ENCODE peak calls at places on chromosomes 1 and 21, in six cellular contexts. T, M, S, X, C and D are unnamed samples.

GRCh38 chr1:59635057-59635456 is 179.7 kb upstream of the HOOK1 start:
- DNase-seq in M (no peak), T (no peak), C (no peak), S (no peak), X (no peak), D (no peak)

GRCh38 chr21:43345746-43346409 is 81.1 kb downstream of the SIK1 start:
- DNase-seq in X (no peak), C (no peak), T (no peak), M (no peak), S (no peak), D (no peak)

GRCh38 chr1:169527461-169528213 is 41.9 kb upstream of the SLC19A2 start:
- DNase-seq in X (no peak), T (no peak), S (no peak), M (no peak), C (no peak), D (no peak)

GRCh38 chr21:28193189-28193588 is 799.5 kb downstream of the LTN1 start:
- DNase-seq in X (no peak), T (peak; percentile 4), S (no peak), M (no peak), C (no peak), D (no peak)

GRCh38 chr1:203354246-203354645 is 3.3 kb upstream of the FMOD start:
- DNase-seq in M (no peak), X (no peak), C (no peak), T (no peak), S (no peak), D (no peak)

GRCh38 chr1:166302919-166303758 is 136.3 kb upstream of the FAM78B start:
- DNase-seq in X (no peak), T (no peak), M (no peak), S (no peak), C (no peak), D (no peak)

GRCh38 chr21:42209801-42210479 is 9.0 kb upstream of the ABCG1 start:
- DNase-seq in M (no peak), C (no peak), T (no peak), S (no peak), X (no peak), D (no peak)

GRCh38 chr1:161068306-161069200 is 1.1 kb downstream of the ARHGAP30 start:
- DNase-seq in X (no peak), S (peak; percentile 39), T (no peak), C (no peak), M (peak; percentile 82), D (peak; percentile 84)

GRCh38 chr1:230568008-230568407 is 74.3 kb upstream of the COG2 start:
- DNase-seq in X (no peak), S (peak; percentile 18), M (no peak), C (no peak), T (peak; percentile 35), D (no peak)

GRCh38 chr1:203995228-203995627 is 77.7 kb upstream of the SOX13 start:
- DNase-seq in X (no peak), C (no peak), S (no peak), M (no peak), T (no peak), D (no peak)

GRCh38 chr1:209601809-209602657 is 18.5 kb downstream of the CAMK1G start:
- DNase-seq in M (peak; percentile 5), C (no peak), X (no peak), S (peak; percentile 42), T (peak; percentile 61), D (no peak)

GRCh38 chr1:46595127-46595526 is 8.9 kb downstream of the MKNK1 start:
- DNase-seq in S (peak; percentile 49), X (no peak), M (no peak), T (no peak), C (no peak), D (no peak)

GRCh38 chr1:9251501-9251900 is 16.9 kb downstream of the H6PD start:
- DNase-seq in C (no peak), X (no peak), M (no peak), S (no peak), T (no peak), D (no peak)

GRCh38 chr1:223319913-223320600 is 43.9 kb downstream of the SUSD4 start:
- DNase-seq in C (peak; percentile 71), S (no peak), T (peak; percentile 39), X (no peak), M (no peak), D (no peak)

GRCh38 chr1:228697209-228698016 is 37.9 kb upstream of the RHOU start:
- DNase-seq in X (peak; percentile 74), M (no peak), C (no peak), S (peak; percentile 42), T (no peak), D (no peak)

GRCh38 chr1:116942344-116942743 is 32.6 kb downstream of the PTGFRN start:
- DNase-seq in S (no peak), X (no peak), C (no peak), M (no peak), T (no peak), D (no peak)

GRCh38 chr1:153661111-153661708 is 2.7 kb downstream of the SNAPIN start:
- DNase-seq in S (no peak), X (no peak), C (no peak), T (no peak), M (no peak), D (no peak)

GRCh38 chr21:46570119-46570518 is 34.8 kb downstream of the S100B start:
- DNase-seq in S (no peak), T (no peak), M (no peak), C (no peak), X (no peak), D (no peak)
- H3K36me3 ChIP-seq in S (peaks cover 48% of the 10 kb centered on the region), T (peaks cover 13% of the 10 kb centered on the region), M (peaks cover 63% of the 10 kb centered on the region), C (peaks cover 88% of the 10 kb centered on the region), X (no peaks in the 10 kb centered on the region), D (peaks cover 37% of the 10 kb centered on the region)

GRCh38 chr1:183533617-183534174 is 56.6 kb downstream of the NCF2 start:
- DNase-seq in X (no peak), T (no peak), C (no peak), M (no peak), S (no peak), D (no peak)
- H3K36me3 ChIP-seq in X (peaks cover 4% of the 10 kb centered on the region), T (peaks cover 13% of the 10 kb centered on the region), C (peaks cover 99% of the 10 kb centered on the region), M (peaks cover 84% of the 10 kb centered on the region), S (peaks cover 44% of the 10 kb centered on the region), D (peaks cover 27% of the 10 kb centered on the region)

GRCh38 chr1:236860674-236861073 is 65.6 kb downstream of the MTR start:
- DNase-seq in T (no peak), M (no peak), X (no peak), C (no peak), S (no peak), D (no peak)
- H3K36me3 ChIP-seq in T (no peaks in the 10 kb centered on the region), M (peaks cover 77% of the 10 kb centered on the region), X (no peaks in the 10 kb centered on the region), C (peaks cover 96% of the 10 kb centered on the region), S (peaks cover 19% of the 10 kb centered on the region), D (peaks cover 28% of the 10 kb centered on the region)

GRCh38 chr21:29436650-29437049 is 137.9 kb downstream of the BACH1 start:
- DNase-seq in X (no peak), T (no peak), S (no peak), M (no peak), C (no peak), D (no peak)
- H3K36me3 ChIP-seq in X (no peaks in the 10 kb centered on the region), T (no peaks in the 10 kb centered on the region), S (no peaks in the 10 kb centered on the region), M (no peaks in the 10 kb centered on the region), C (no peaks in the 10 kb centered on the region), D (no peaks in the 10 kb centered on the region)

DNA sequence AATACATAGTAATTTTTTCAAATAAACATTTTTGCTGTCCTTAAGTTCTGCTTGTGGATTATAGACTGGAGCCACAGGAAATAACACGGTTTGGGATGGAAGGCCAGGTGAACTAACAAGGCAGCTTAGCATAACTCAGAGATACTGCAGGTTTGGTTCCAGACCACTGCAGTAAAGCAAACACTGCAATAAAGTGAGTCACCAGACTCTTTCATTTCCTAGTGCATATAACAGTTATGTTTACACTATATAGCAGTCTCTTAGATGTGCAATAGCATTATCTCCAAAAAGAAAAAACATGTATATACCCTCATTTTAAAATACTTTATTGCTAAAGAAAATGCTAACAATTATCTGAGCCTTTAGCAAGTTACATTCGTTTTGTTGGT is 22.0 kb downstream of the LRRC42 start:
- DNase-seq in C (no peak), T (no peak), M (no peak), X (no peak), S (no peak), D (no peak)
- H3K36me3 ChIP-seq in C (peaks cover 80% of the 10 kb centered on the region), T (peaks cover 9% of the 10 kb centered on the region), M (peaks cover 29% of the 10 kb centered on the region), X (peaks cover 4% of the 10 kb centered on the region), S (peaks cover 63% of the 10 kb centered on the region), D (peaks cover 11% of the 10 kb centered on the region)